ENCODE peak calls at places on chromosomes 16 and 17, in nine cellular contexts. N is mesendoderm; X is cardiac muscle cell; K is colonic mucosa; P is CD8-positive, alpha-beta memory T cell; D is Caco-2; F is IMR-90; H is aorta; G is iPS DF 6.9. W is an unnamed sample. For H3K36me3, the result is how much of the 10 kb centered on the place peaks cover.

GRCh38 chr17:42411905-42412679 is 11.0 kb downstream of the CAVIN1 start:
- DNase-seq in N (no peak), X (no peak), K (no peak), P (no peak), D (no peak), F (no peak), H (no peak), G (no peak), W (no peak)

GRCh38 chr17:35376245-35376644 is 2.8 kb upstream of the SLFN11 start:
- DNase-seq in N (no peak), X (no peak), K (no peak), P (no peak), D (no peak), F (peak), H (no peak), G (no peak), W (no peak)

GRCh38 chr17:67912656-67913055 is 83.6 kb downstream of the C17orf58 start:
- DNase-seq in N (no peak), X (no peak), K (no peak), P (no peak), D (no peak), F (no peak), H (no peak), G (no peak), W (no peak)

GRCh38 chr17:78476973-78477372 is 98.5 kb downstream of the PGS1 start:
- DNase-seq in N (peak), X (no peak), K (no peak), P (no peak), D (peak), F (no peak), H (no peak), G (no peak), W (no peak)

GRCh38 chr16:59090501-59090900 is 356.4 kb upstream of the GOT2 start:
- DNase-seq in N (no peak), X (no peak), K (no peak), P (no peak), D (no peak), F (no peak), H (no peak), G (no peak), W (no peak)

GRCh38 chr17:81567191-81567590 is 15.0 kb upstream of the FAAP100 start:
- DNase-seq in N (no peak), X (no peak), K (no peak), P (no peak), D (no peak), F (no peak), H (no peak), G (no peak), W (no peak)

GRCh38 chr17:49521521-49522185 is 26.6 kb downstream of the NGFR start:
- DNase-seq in N (no peak), X (no peak), K (no peak), P (no peak), D (no peak), F (no peak), H (peak), G (no peak), W (no peak)

GRCh38 chr16:89564476-89565255 is 4.2 kb downstream of the RPL13 start:
- DNase-seq in N (no peak), X (peak), K (peak), P (no peak), D (no peak), F (no peak), H (no peak), G (no peak), W (no peak)

GRCh38 chr16:4053663-4054479 is 62.4 kb downstream of the ADCY9 start:
- DNase-seq in N (no peak), X (no peak), K (peak), P (no peak), D (no peak), F (peak), H (peak), G (no peak), W (peak)

GRCh38 chr17:14118951-14119350 is 49.6 kb downstream of the COX10 start:
- DNase-seq in N (no peak), X (no peak), K (no peak), P (no peak), D (no peak), F (no peak), H (no peak), G (no peak), W (no peak)

GRCh38 chr17:78132086-78132676 is 1.6 kb downstream of the TMC8 start:
- DNase-seq in N (peak), X (peak), K (peak), P (peak), D (no peak), F (no peak), H (no peak), G (no peak), W (peak)

GRCh38 chr17:70235252-70235651 is 65.9 kb downstream of the KCNJ2 start:
- DNase-seq in N (no peak), X (no peak), K (no peak), P (no peak), D (no peak), F (no peak), H (no peak), G (no peak), W (no peak)

GRCh38 chr17:42704495-42705494 is 22.5 kb downstream of the CNTNAP1 start:
- DNase-seq in N (no peak), X (no peak), K (no peak), P (no peak), D (no peak), F (no peak), H (no peak), G (no peak), W (no peak)

GRCh38 chr17:81519284-81520020 is 6.9 kb upstream of the ACTG1 start:
- DNase-seq in N (peak), X (peak), K (peak), P (peak), D (peak), F (no peak), H (peak), G (no peak), W (peak)

GRCh38 chr16:27333104-27333503 is 19.3 kb downstream of the IL4R start:
- DNase-seq in N (no peak), X (no peak), K (no peak), P (no peak), D (no peak), F (no peak), H (peak), G (no peak), W (no peak)

GRCh38 chr17:63358956-63359355 is 87.2 kb downstream of the CYB561 start:
- DNase-seq in N (no peak), X (no peak), K (no peak), P (no peak), D (no peak), F (no peak), H (no peak), G (no peak), W (no peak)

GRCh38 chr17:64277831-64278562 is 14.9 kb upstream of the TEX2 start:
- DNase-seq in N (no peak), X (no peak), K (no peak), P (no peak), D (no peak), F (peak), H (no peak), G (no peak), W (no peak)

GRCh38 chr17:41777579-41778188 is 8.8 kb downstream of the JUP start:
- DNase-seq in N (peak), X (no peak), K (peak), P (no peak), D (no peak), F (peak), H (no peak), G (no peak), W (peak)

GRCh38 chr16:51355195-51355594 is 204.1 kb upstream of the SALL1 start:
- DNase-seq in N (peak), X (no peak), K (no peak), P (no peak), D (no peak), F (no peak), H (no peak), G (no peak), W (no peak)

GRCh38 chr17:8142887-8143580 is 9.2 kb downstream of the PER1 start:
- DNase-seq in N (no peak), X (no peak), K (no peak), P (no peak), D (no peak), F (no peak), H (no peak), G (no peak), W (no peak)

GRCh38 chr17:8141046-8141445 is 11.2 kb downstream of the PER1 start:
- DNase-seq in N (no peak), X (no peak), K (no peak), P (no peak), D (no peak), F (no peak), H (no peak), G (no peak), W (peak)

GRCh38 chr17:8143581-8144400 is 8.4 kb downstream of the PER1 start:
- DNase-seq in N (no peak), X (no peak), K (no peak), P (no peak), D (no peak), F (no peak), H (no peak), G (no peak), W (peak)

GRCh38 chr17:8141741-8142140 is 10.5 kb downstream of the PER1 start:
- DNase-seq in N (no peak), X (no peak), K (no peak), P (no peak), D (no peak), F (no peak), H (no peak), G (no peak), W (peak)

DNA sequence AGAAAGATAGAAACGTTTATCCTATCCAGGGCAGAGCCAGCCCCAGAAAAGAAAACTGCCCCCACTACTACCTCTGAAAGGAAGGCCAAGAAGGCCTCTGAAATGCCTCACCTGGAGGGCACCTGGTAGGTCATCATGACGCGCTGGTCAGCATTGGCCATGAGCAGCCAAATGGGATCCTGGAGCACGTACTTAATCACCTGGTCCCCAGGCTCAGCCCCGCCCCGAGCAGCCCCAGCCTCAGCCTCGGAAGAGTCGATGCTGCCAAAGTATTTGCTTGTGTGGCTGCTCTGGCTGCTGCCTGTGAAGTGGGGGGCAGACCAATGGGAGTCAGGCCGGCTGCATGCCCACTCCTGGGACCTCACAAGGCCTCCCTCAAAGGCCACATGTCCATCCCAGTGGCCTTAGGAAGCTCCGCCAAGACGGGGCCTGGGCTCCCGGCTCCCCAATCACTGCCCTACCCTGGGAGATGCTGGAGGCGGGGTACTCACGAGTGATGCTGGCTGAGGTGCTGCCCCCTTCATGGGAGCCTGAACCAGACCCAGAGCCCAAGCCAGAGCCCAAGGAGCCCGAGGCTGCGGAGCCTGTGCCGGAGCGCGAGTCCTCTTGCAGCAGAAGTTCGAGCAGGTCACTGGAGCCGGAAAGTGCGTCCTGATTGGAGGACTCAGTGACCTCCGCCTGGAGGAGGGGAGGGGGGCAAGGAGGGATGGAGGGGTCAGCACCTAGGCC is 9.9 kb downstream of the PER1 start:
- DNase-seq in N (no peak), X (no peak), K (no peak), P (no peak), D (no peak), F (no peak), H (no peak), G (no peak), W (peak)
- H3K36me3 ChIP-seq in N (under half), X (under half), K (under half), P (half or more), D (under half), F (under half), H (half or more), G (under half), W (half or more)

DNA sequence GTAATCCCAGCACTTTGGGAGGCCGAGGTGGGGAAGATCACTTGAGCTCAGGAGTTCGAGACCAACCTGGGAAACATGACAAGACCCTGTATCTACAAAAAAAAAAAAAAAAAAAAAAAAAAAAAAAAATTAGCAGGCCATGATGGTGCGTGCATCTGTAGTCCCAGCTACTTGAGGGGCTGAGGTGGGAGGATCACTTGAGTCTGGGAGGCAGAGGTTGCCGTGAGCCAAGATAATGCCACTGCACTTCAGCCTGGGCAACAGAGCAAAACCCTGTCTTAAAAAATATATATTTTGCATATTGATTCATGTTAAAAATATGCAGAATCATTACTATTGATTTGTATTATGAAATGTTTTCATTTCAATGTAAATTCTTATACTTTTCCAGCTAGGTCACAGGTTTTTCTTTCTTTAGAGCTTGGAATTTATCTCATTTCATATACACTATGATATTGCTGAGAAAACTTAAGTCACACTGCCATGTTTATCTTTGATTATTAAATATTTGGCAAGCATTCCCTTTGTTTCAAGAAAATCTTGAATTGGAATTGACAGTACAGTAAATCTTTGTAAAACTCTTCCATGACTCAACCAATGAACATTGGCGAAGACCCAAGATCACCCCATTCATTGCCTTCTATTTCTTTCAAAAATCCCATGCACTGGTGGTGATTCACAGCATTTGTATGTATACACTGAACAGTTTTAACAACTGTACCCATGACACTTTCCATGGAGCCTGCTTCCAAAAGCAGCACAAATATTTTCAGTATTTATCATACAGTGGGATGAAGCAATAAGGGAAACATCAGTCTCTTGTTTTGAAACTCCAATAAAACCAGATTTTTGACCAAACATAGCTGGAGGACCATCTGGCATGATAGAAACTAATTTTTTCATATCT is 83.5 kb upstream of the TNRC6A start:
- DNase-seq in N (no peak), X (no peak), K (peak), P (no peak), D (no peak), F (peak), H (no peak), G (no peak), W (no peak)
- H3K36me3 ChIP-seq in N (under half), X (under half), K (under half), P (under half), D (under half), F (under half), H (under half), G (under half), W (under half)

GRCh38 chr17:83085103-83085502 is 5.7 kb downstream of the METRNL start:
- DNase-seq in N (no peak), X (no peak), K (no peak), P (no peak), D (no peak), F (no peak), H (no peak), G (no peak), W (no peak)
- H3K36me3 ChIP-seq in N (under half), X (under half), K (under half), P (under half), D (under half), F (under half), H (under half), G (under half), W (under half)

GRCh38 chr17:57109393-57110151 is 24.5 kb downstream of the AKAP1 start:
- DNase-seq in N (peak), X (peak), K (peak), P (no peak), D (peak), F (peak), H (no peak), G (no peak), W (no peak)
- H3K36me3 ChIP-seq in N (under half), X (under half), K (under half), P (under half), D (under half), F (under half), H (under half), G (under half), W (half or more)

GRCh38 chr17:2705263-2705662 is 6.3 kb downstream of the CLUH start:
- DNase-seq in N (no peak), X (no peak), K (no peak), P (no peak), D (no peak), F (peak), H (peak), G (no peak), W (peak)
- H3K36me3 ChIP-seq in N (under half), X (under half), K (under half), P (under half), D (under half), F (under half), H (under half), G (under half), W (under half)